ENCODE peak calls at places on chromosomes 5 and 9, in six cellular contexts. One of them, this sample, is unnamed.

GRCh38 chr5:81825237-81825636 is 74.3 kb upstream of the SSBP2 start:
- DNase-seq in AG04450: peak; percentile 11
- DNase-seq in adrenal gland: peak; percentile 79
- DNase-seq in pancreas: peak; percentile 29
- DNase-seq in mesothelial cell of epicardium: no peak
- DNase-seq in Calu3: peak; percentile 42
- DNase-seq in this sample: no peak

GRCh38 chr9:4145482-4145881 is 154.4 kb downstream of the GLIS3 start:
- DNase-seq in AG04450: no peak
- DNase-seq in adrenal gland: no peak
- DNase-seq in pancreas: no peak
- DNase-seq in mesothelial cell of epicardium: no peak
- DNase-seq in Calu3: no peak
- DNase-seq in this sample: no peak

GRCh38 chr9:127273350-127273749 is 8.8 kb downstream of the GARNL3 start:
- DNase-seq in AG04450: no peak
- DNase-seq in adrenal gland: no peak
- DNase-seq in pancreas: no peak
- DNase-seq in mesothelial cell of epicardium: no peak
- DNase-seq in Calu3: no peak
- DNase-seq in this sample: no peak

GRCh38 chr5:71658916-71659661 is 60.0 kb upstream of the CARTPT start:
- DNase-seq in AG04450: no peak
- DNase-seq in adrenal gland: no peak
- DNase-seq in pancreas: no peak
- DNase-seq in mesothelial cell of epicardium: no peak
- DNase-seq in Calu3: no peak
- DNase-seq in this sample: no peak

GRCh38 chr5:169786219-169786618 is 149.1 kb downstream of the DOCK2 start:
- DNase-seq in AG04450: no peak
- DNase-seq in adrenal gland: no peak
- DNase-seq in pancreas: no peak
- DNase-seq in mesothelial cell of epicardium: no peak
- DNase-seq in Calu3: no peak
- DNase-seq in this sample: no peak

GRCh38 chr5:179907570-179908324 is at the start of gene TBC1D9B:
- DNase-seq in AG04450: no peak
- DNase-seq in adrenal gland: peak; percentile 74
- DNase-seq in pancreas: peak; percentile 69
- DNase-seq in mesothelial cell of epicardium: peak; percentile 62
- DNase-seq in Calu3: peak; percentile 74
- DNase-seq in this sample: peak; percentile 95

GRCh38 chr5:31982027-31982426 is 192.1 kb downstream of the GOLPH3 start:
- DNase-seq in AG04450: no peak
- DNase-seq in adrenal gland: no peak
- DNase-seq in pancreas: no peak
- DNase-seq in mesothelial cell of epicardium: no peak
- DNase-seq in Calu3: no peak
- DNase-seq in this sample: no peak

GRCh38 chr9:18666348-18666747 is 192.4 kb downstream of the ADAMTSL1 start:
- DNase-seq in AG04450: no peak
- DNase-seq in adrenal gland: no peak
- DNase-seq in pancreas: no peak
- DNase-seq in mesothelial cell of epicardium: no peak
- DNase-seq in Calu3: no peak
- DNase-seq in this sample: no peak

GRCh38 chr5:180806351-180807011 is 3.9 kb upstream of the MGAT1 start:
- DNase-seq in AG04450: no peak
- DNase-seq in adrenal gland: peak; percentile 69
- DNase-seq in pancreas: peak; percentile 10
- DNase-seq in mesothelial cell of epicardium: no peak
- DNase-seq in Calu3: no peak
- DNase-seq in this sample: no peak

GRCh38 chr5:78706381-78706780 is 57.8 kb upstream of the LHFPL2 start:
- DNase-seq in AG04450: no peak
- DNase-seq in adrenal gland: no peak
- DNase-seq in pancreas: no peak
- DNase-seq in mesothelial cell of epicardium: no peak
- DNase-seq in Calu3: no peak
- DNase-seq in this sample: no peak

GRCh38 chr5:149838881-149839739 is 105.5 kb downstream of the PDE6A start:
- DNase-seq in AG04450: no peak
- DNase-seq in adrenal gland: peak; percentile 79
- DNase-seq in pancreas: no peak
- DNase-seq in mesothelial cell of epicardium: no peak
- DNase-seq in Calu3: peak; percentile 50
- DNase-seq in this sample: no peak

GRCh38 chr9:135255033-135255842 is 167.8 kb downstream of the OLFM1 start:
- DNase-seq in AG04450: no peak
- DNase-seq in adrenal gland: no peak
- DNase-seq in pancreas: no peak
- DNase-seq in mesothelial cell of epicardium: no peak
- DNase-seq in Calu3: no peak
- DNase-seq in this sample: no peak

GRCh38 chr5:138065102-138065501 is 18.7 kb upstream of the WNT8A start:
- DNase-seq in AG04450: no peak
- DNase-seq in adrenal gland: no peak
- DNase-seq in pancreas: no peak
- DNase-seq in mesothelial cell of epicardium: no peak
- DNase-seq in Calu3: peak; percentile 40
- DNase-seq in this sample: no peak

GRCh38 chr9:116152390-116152789 is 1.2 kb upstream of the PAPPA start:
- DNase-seq in AG04450: no peak
- DNase-seq in adrenal gland: no peak
- DNase-seq in pancreas: no peak
- DNase-seq in mesothelial cell of epicardium: no peak
- DNase-seq in Calu3: no peak
- DNase-seq in this sample: no peak

GRCh38 chr9:16871358-16872151 is 1.1 kb upstream of the BNC2 start:
- DNase-seq in AG04450: no peak
- DNase-seq in adrenal gland: peak; percentile 59
- DNase-seq in pancreas: no peak
- DNase-seq in mesothelial cell of epicardium: peak; percentile 29
- DNase-seq in Calu3: peak; percentile 12
- DNase-seq in this sample: peak; percentile 42

GRCh38 chr5:180803181-180804128 is 849 bp upstream of the MGAT1 start:
- DNase-seq in AG04450: no peak
- DNase-seq in adrenal gland: peak; percentile 80
- DNase-seq in pancreas: no peak
- DNase-seq in mesothelial cell of epicardium: no peak
- DNase-seq in Calu3: no peak
- DNase-seq in this sample: peak; percentile 91

DNA sequence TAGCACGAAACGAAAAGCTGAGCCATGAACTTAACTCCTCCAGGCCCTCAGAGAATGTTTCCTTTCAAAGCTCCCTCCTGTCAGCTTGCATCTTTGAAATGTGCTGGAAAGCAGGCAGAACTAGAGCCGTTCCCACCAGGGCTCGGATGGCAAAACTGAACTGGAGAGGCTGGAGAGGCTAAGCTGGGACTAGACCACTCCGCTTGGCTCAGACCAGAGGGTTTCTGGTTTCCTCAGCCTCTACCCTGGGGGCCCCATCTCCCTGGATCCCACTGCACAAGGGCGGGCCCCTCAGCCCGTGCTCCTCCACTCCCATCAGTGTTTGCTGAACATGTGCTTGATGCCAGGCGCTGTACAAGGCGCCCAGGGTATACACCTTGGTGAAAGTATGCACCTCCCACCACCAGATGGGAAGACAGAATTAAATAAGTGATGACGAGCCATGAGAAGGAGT is 17.9 kb downstream of the GPX3 start:
- DNase-seq in AG04450: no peak
- DNase-seq in adrenal gland: no peak
- DNase-seq in pancreas: no peak
- DNase-seq in mesothelial cell of epicardium: no peak
- DNase-seq in Calu3: no peak
- DNase-seq in this sample: no peak
- TF ChIP-seq CTCF in AG04450: no peak
- TF ChIP-seq CTCF in adrenal gland: no peak
- TF ChIP-seq CTCF in pancreas: no peak
- TF ChIP-seq CTCF in mesothelial cell of epicardium: no peak
- TF ChIP-seq CTCF in Calu3: no peak
- TF ChIP-seq CTCF in this sample: no peak

GRCh38 chr5:16585028-16585667 is 31.6 kb downstream of the RETREG1 start:
- DNase-seq in AG04450: no peak
- DNase-seq in adrenal gland: no peak
- DNase-seq in pancreas: no peak
- DNase-seq in mesothelial cell of epicardium: no peak
- DNase-seq in Calu3: peak; percentile 20
- DNase-seq in this sample: peak; percentile 29
- TF ChIP-seq CTCF in AG04450: peak; percentile 27
- TF ChIP-seq CTCF in adrenal gland: no peak
- TF ChIP-seq CTCF in pancreas: no peak
- TF ChIP-seq CTCF in mesothelial cell of epicardium: no peak
- TF ChIP-seq CTCF in Calu3: peak; percentile 69
- TF ChIP-seq CTCF in this sample: peak; percentile 46

GRCh38 chr9:120486835-120487234 is 93.1 kb downstream of the CDK5RAP2 start:
- DNase-seq in AG04450: no peak
- DNase-seq in adrenal gland: no peak
- DNase-seq in pancreas: no peak
- DNase-seq in mesothelial cell of epicardium: no peak
- DNase-seq in Calu3: no peak
- DNase-seq in this sample: no peak

GRCh38 chr9:120486347-120486746 is 93.6 kb downstream of the CDK5RAP2 start:
- DNase-seq in AG04450: no peak
- DNase-seq in adrenal gland: no peak
- DNase-seq in pancreas: no peak
- DNase-seq in mesothelial cell of epicardium: no peak
- DNase-seq in Calu3: no peak
- DNase-seq in this sample: no peak

GRCh38 chr9:120490888-120491595 is 88.9 kb downstream of the CDK5RAP2 start:
- DNase-seq in AG04450: no peak
- DNase-seq in adrenal gland: no peak
- DNase-seq in pancreas: no peak
- DNase-seq in mesothelial cell of epicardium: no peak
- DNase-seq in Calu3: no peak
- DNase-seq in this sample: peak; percentile 54
- TF ChIP-seq CTCF in AG04450: no peak
- TF ChIP-seq CTCF in adrenal gland: no peak
- TF ChIP-seq CTCF in pancreas: no peak
- TF ChIP-seq CTCF in mesothelial cell of epicardium: no peak
- TF ChIP-seq CTCF in Calu3: no peak
- TF ChIP-seq CTCF in this sample: no peak

GRCh38 chr9:90141723-90142122 is 500.9 kb downstream of the DIRAS2 start:
- DNase-seq in AG04450: no peak
- DNase-seq in adrenal gland: no peak
- DNase-seq in pancreas: no peak
- DNase-seq in mesothelial cell of epicardium: no peak
- DNase-seq in Calu3: no peak
- DNase-seq in this sample: peak; percentile 19
- TF ChIP-seq CTCF in AG04450: peak; percentile 68
- TF ChIP-seq CTCF in adrenal gland: peak; percentile 64
- TF ChIP-seq CTCF in pancreas: peak; percentile 46
- TF ChIP-seq CTCF in mesothelial cell of epicardium: peak; percentile 54
- TF ChIP-seq CTCF in Calu3: peak; percentile 41
- TF ChIP-seq CTCF in this sample: no peak